ENCODE peak calls at places on chromosomes 12 and 14, in six cellular contexts. Q is NCI-H1105 treated with DMSO at 0.1 percent for 48 hours, O is neural progenitor cell, D is lung microvascular endothelial cell, Y is HCT116, C is NCI-H2171. I is an unnamed sample.

GRCh38 chr12:6141048-6141447 is 16.6 kb upstream of the VWF start:
- DNase-seq in Q (no peak), Y (no peak), O (no peak), C (no peak), D (no peak), I (no peak)

GRCh38 chr14:67541448-67542387 is 8.6 kb downstream of the PLEKHH1 start:
- DNase-seq in Y (no peak), C (no peak), D (peak; percentile 32), O (peak; percentile 39), Q (no peak), I (peak; percentile 61)

GRCh38 chr12:47165934-47166333 is 86.2 kb upstream of the AMIGO2 start:
- DNase-seq in O (no peak), Q (no peak), C (no peak), Y (no peak), D (no peak), I (peak; percentile 35)

GRCh38 chr14:67240978-67241415 is 238 bp upstream of the PALS1 start:
- DNase-seq in Q (peak; percentile 95), O (peak; percentile 99), D (peak; percentile 98), C (peak; percentile 97), Y (peak; percentile 90), I (peak; percentile 98)

GRCh38 chr12:123387508-123388217 is 3.7 kb downstream of the KMT5A start:
- DNase-seq in D (no peak), O (no peak), Q (no peak), C (no peak), Y (no peak), I (no peak)

GRCh38 chr14:100748944-100749343 is 22.3 kb downstream of the DLK1 start:
- DNase-seq in Q (no peak), O (no peak), Y (no peak), C (no peak), D (no peak), I (no peak)

GRCh38 chr14:88551936-88552565 is 2.8 kb downstream of the PTPN21 start:
- DNase-seq in D (peak; percentile 41), O (peak; percentile 43), Y (no peak), C (no peak), Q (no peak), I (peak; percentile 65)

GRCh38 chr14:100012478-100012925 is 52.7 kb upstream of the EVL start:
- DNase-seq in O (no peak), Q (no peak), D (no peak), Y (no peak), C (no peak), I (no peak)

GRCh38 chr12:48189331-48190125 is 6.1 kb downstream of the CCDC184 start:
- DNase-seq in Q (peak; percentile 68), C (peak; percentile 21), Y (peak; percentile 57), D (peak; percentile 72), O (peak; percentile 69), I (peak; percentile 82)

GRCh38 chr14:72892879-72893635 is 844 bp downstream of the DPF3 start:
- DNase-seq in Q (no peak), D (peak; percentile 34), O (peak; percentile 63), Y (no peak), C (peak; percentile 12), I (no peak)

GRCh38 chr12:32926963-32927362 is 30.4 kb upstream of the PKP2 start:
- DNase-seq in O (no peak), Y (no peak), Q (no peak), D (no peak), C (no peak), I (no peak)

GRCh38 chr12:51349026-51349425 is 2.5 kb upstream of the CELA1 start:
- DNase-seq in Q (no peak), O (no peak), D (no peak), C (no peak), Y (no peak), I (no peak)

GRCh38 chr14:77376380-77376770 is 519 bp downstream of the TMED8 start:
- DNase-seq in C (no peak), Q (no peak), Y (no peak), O (peak; percentile 43), D (peak; percentile 33), I (peak; percentile 7)

GRCh38 chr14:22314183-22314820 is 274.7 kb downstream of the DAD1 start:
- DNase-seq in O (peak; percentile 76), C (peak; percentile 63), D (peak; percentile 48), Q (peak; percentile 35), Y (peak; percentile 60), I (no peak)

GRCh38 chr14:69037790-69038448 is 58.8 kb upstream of the ACTN1 start:
- DNase-seq in Y (no peak), Q (no peak), O (no peak), C (no peak), D (peak; percentile 62), I (peak; percentile 83)

GRCh38 chr12:62210422-62210821 is 49.8 kb upstream of the USP15 start:
- DNase-seq in Y (peak; percentile 37), Q (no peak), C (peak; percentile 5), D (peak; percentile 38), O (peak; percentile 45), I (peak; percentile 6)

GRCh38 chr14:64337901-64338615 is 43.9 kb upstream of the ESR2 start:
- DNase-seq in Y (no peak), D (peak; percentile 28), Q (peak; percentile 94), C (peak; percentile 64), O (peak; percentile 91), I (peak; percentile 83)

GRCh38 chr12:43969882-43970281 is 134.0 kb downstream of the TMEM117 start:
- DNase-seq in Q (no peak), C (no peak), O (no peak), Y (peak; percentile 24), D (peak; percentile 13), I (no peak)

GRCh38 chr12:47845066-47845465 is 25.4 kb upstream of the HDAC7 start:
- DNase-seq in Y (no peak), O (no peak), C (no peak), D (no peak), Q (no peak), I (no peak)

GRCh38 chr12:113244015-113244983 is 23.0 kb downstream of the TPCN1 start:
- DNase-seq in Q (peak; percentile 71), Y (no peak), C (no peak), D (peak; percentile 47), O (no peak), I (no peak)

GRCh38 chr12:124512667-124513296 is 54.6 kb downstream of the NCOR2 start:
- DNase-seq in O (peak; percentile 97), D (peak; percentile 93), Q (peak; percentile 55), C (no peak), Y (peak; percentile 93), I (peak; percentile 93)

GRCh38 chr12:90366286-90366685 is 588.7 kb downstream of the CCER1 start:
- DNase-seq in Y (no peak), D (no peak), C (no peak), Q (no peak), O (no peak), I (no peak)

I was measured in ELF-1.